ENCODE peak calls at places on chromosomes 2 and 18, in ten cellular contexts. P, U, H, L, E, X, S, K, R and B are unnamed samples.

GRCh38 chr2:239252433-239253200 is 148.2 kb downstream of the HDAC4 start:
- DNase-seq in P (peak; percentile 28), U (no peak), H (no peak), L (peak; percentile 70), E (no peak), X (no peak), S (no peak), K (no peak), R (no peak), B (no peak)

GRCh38 chr18:62612246-62612645 is 89.4 kb downstream of the ZCCHC2 start:
- DNase-seq in P (no peak), U (no peak), H (no peak), L (no peak), E (no peak), X (no peak), S (no peak), K (no peak), R (no peak), B (no peak)

GRCh38 chr18:13577091-13577697 is 149.2 kb downstream of the FAM210A start:
- DNase-seq in P (peak; percentile 7), U (no peak), H (no peak), L (peak; percentile 75), E (no peak), X (peak; percentile 90), S (peak; percentile 44), K (no peak), R (no peak), B (no peak)

GRCh38 chr2:240430595-240430994 is 4.9 kb upstream of the GPC1 start:
- DNase-seq in P (no peak), U (no peak), H (no peak), L (no peak), E (no peak), X (no peak), S (no peak), K (no peak), R (no peak), B (peak; percentile 17)

GRCh38 chr2:202494300-202494699 is 118.2 kb downstream of the BMPR2 start:
- DNase-seq in P (peak; percentile 96), U (no peak), H (peak; percentile 41), L (peak; percentile 86), E (peak; percentile 98), X (no peak), S (no peak), K (peak; percentile 98), R (no peak), B (no peak)

GRCh38 chr2:100606740-100607343 is 44.0 kb downstream of the PDCL3 start:
- DNase-seq in P (peak; percentile 46), U (peak; percentile 56), H (peak; percentile 52), L (peak; percentile 65), E (peak; percentile 52), X (no peak), S (peak; percentile 36), K (peak; percentile 47), R (peak; percentile 19), B (peak; percentile 69)

GRCh38 chr2:142617461-142617860 is 260.0 kb upstream of the KYNU start:
- DNase-seq in P (no peak), U (no peak), H (no peak), L (no peak), E (no peak), X (no peak), S (peak; percentile 9), K (no peak), R (no peak), B (no peak)

GRCh38 chr2:120863661-120864320 is 128.1 kb downstream of the GLI2 start:
- DNase-seq in P (peak; percentile 67), U (peak; percentile 72), H (no peak), L (peak; percentile 94), E (no peak), X (no peak), S (peak; percentile 25), K (peak; percentile 92), R (peak; percentile 76), B (no peak)

GRCh38 chr2:223930002-223930976 is 14.8 kb downstream of the WDFY1 start:
- DNase-seq in P (peak; percentile 76), U (no peak), H (no peak), L (peak; percentile 16), E (peak; percentile 97), X (no peak), S (no peak), K (peak; percentile 62), R (no peak), B (peak; percentile 43)

GRCh38 chr2:86044045-86044444 is 61.6 kb downstream of the POLR1A start:
- DNase-seq in P (no peak), U (no peak), H (no peak), L (no peak), E (no peak), X (no peak), S (no peak), K (no peak), R (no peak), B (peak; percentile 5)

DNA sequence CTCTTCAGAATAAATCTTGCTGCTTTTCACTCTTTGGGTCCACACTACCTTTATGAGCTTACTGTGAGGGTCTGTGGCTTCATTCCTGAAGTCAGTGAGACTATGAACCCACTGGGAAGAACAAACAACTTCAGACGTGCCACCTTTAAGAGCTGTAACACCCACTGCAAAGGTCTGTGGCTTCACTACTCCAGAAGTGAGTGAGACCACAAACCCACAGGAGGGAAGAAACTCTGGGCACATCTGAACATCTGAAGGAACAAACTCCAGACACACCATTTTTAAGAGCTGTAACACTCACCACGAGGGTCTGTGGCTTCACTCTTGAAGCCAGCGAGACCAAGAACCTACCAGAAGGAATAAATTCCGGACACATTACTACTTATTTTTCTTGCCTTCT is 964.1 kb upstream of the NXPH2 start:
- DNase-seq in P (no peak), U (no peak), H (no peak), L (no peak), E (no peak), X (no peak), S (no peak), K (no peak), R (no peak), B (no peak)
- H3K4me2 ChIP-seq in P (no peak overlapping the region), U (no peak overlapping the region), H (no peak overlapping the region), L (no peak overlapping the region), E (no peak overlapping the region), X (no peak overlapping the region), S (no peak overlapping the region), K (no peak overlapping the region), R (no peak overlapping the region), B (no peak overlapping the region)

GRCh38 chr2:74447230-74447999 is 5.7 kb upstream of the RTKN start:
- DNase-seq in P (no peak), U (no peak), H (no peak), L (no peak), E (peak; percentile 82), X (no peak), S (no peak), K (no peak), R (no peak), B (no peak)
- H3K4me2 ChIP-seq in P (no peak overlapping the region), U (peak overlapping the region; percentile 34), H (no peak overlapping the region), L (no peak overlapping the region), E (peak overlapping the region; percentile 75), X (no peak overlapping the region), S (no peak overlapping the region), K (no peak overlapping the region), R (no peak overlapping the region), B (no peak overlapping the region)

GRCh38 chr2:15640784-15641183 is 49.1 kb downstream of the DDX1 start:
- DNase-seq in P (no peak), U (no peak), H (no peak), L (no peak), E (no peak), X (no peak), S (no peak), K (no peak), R (no peak), B (no peak)
- H3K4me2 ChIP-seq in P (no peak overlapping the region), U (no peak overlapping the region), H (no peak overlapping the region), L (no peak overlapping the region), E (no peak overlapping the region), X (no peak overlapping the region), S (no peak overlapping the region), K (no peak overlapping the region), R (no peak overlapping the region), B (no peak overlapping the region)

GRCh38 chr2:118388771-118389170 is 300.5 kb downstream of the INSIG2 start:
- DNase-seq in P (peak; percentile 74), U (no peak), H (no peak), L (peak; percentile 86), E (no peak), X (no peak), S (peak; percentile 58), K (no peak), R (no peak), B (no peak)
- H3K4me2 ChIP-seq in P (no peak overlapping the region), U (peak overlapping the region; percentile 49), H (no peak overlapping the region), L (peak overlapping the region; percentile 12), E (no peak overlapping the region), X (no peak overlapping the region), S (no peak overlapping the region), K (no peak overlapping the region), R (peak overlapping the region; percentile 22), B (no peak overlapping the region)

GRCh38 chr2:104794416-104794815 is 59.5 kb upstream of the POU3F3 start:
- DNase-seq in P (no peak), U (no peak), H (no peak), L (peak; percentile 20), E (no peak), X (no peak), S (no peak), K (no peak), R (no peak), B (no peak)
- H3K4me2 ChIP-seq in P (no peak overlapping the region), U (no peak overlapping the region), H (no peak overlapping the region), L (no peak overlapping the region), E (no peak overlapping the region), X (no peak overlapping the region), S (no peak overlapping the region), K (no peak overlapping the region), R (no peak overlapping the region), B (no peak overlapping the region)

DNA sequence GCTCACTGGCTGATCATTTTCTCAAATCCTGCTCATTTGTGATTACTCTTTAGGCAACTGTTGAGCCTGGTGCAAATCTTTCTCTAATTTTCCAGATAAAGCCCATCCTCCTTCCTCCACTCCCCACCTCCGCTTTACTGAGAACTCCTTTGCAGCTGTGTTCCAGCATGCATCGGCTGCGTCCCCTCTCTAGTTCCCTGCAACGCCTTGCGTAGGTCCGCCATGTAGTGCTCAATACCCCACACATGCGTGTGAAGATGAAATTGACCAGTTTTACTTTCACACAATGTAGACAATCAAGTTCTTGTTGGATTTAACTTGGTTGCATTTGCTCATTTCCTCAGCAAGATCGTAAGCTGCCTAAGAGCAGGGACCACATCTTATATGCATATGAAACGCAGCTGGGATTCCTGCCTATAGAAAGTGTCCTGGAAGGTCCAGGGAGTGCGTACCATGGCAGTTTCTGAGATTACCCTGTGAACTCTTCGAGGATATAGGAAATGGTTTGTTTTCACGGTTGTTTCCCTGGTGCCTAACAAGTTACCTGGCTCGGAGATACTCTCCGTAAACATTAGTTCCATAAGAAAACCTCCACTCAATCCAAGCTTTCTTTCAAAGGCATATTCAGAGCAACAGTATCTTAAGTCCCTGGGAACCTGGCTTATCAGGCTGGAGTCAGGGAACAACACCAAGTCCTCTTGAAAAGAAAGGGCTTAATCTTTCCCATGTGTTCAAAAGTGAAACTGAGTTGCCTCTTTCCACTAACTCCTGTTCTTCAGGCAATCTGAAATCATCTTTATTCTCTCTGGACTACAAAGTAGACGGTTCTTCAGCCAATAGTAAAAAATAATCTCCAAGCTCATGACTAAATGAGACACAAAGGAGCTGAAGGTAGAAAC is 766.3 kb upstream of the ID2 start:
- DNase-seq in P (peak; percentile 9), U (no peak), H (no peak), L (peak; percentile 50), E (no peak), X (no peak), S (no peak), K (no peak), R (no peak), B (no peak)
- H3K4me2 ChIP-seq in P (peak overlapping the region; percentile 50), U (peak overlapping the region; percentile 62), H (no peak overlapping the region), L (peak overlapping the region; percentile 84), E (peak overlapping the region; percentile 55), X (no peak overlapping the region), S (no peak overlapping the region), K (no peak overlapping the region), R (peak overlapping the region; percentile 20), B (no peak overlapping the region)